ENCODE peak calls at places on chromosomes 2 and 18, in nine cellular contexts. C is right atrium auricular region; F is IMR-90; L is kidney epithelial cell; G is NAMALWA; Q is RPMI8226; A is KBM-7; B is stimulated activated CD8-positive, alpha-beta memory T cell treated with anti-CD3 and anti-CD28 coated beads, Interleukin-15, amount 100 ng/mL, for 24 hours; O is NCI-H1417. J is an unnamed sample.

GRCh38 chr2:172613035-172613434 is 57.1 kb downstream of the PDK1 start:
- DNase-seq in O (no peak), Q (no peak), C (no peak), F (peak; percentile 48), A (no peak), G (peak; percentile 7), B (no peak), L (no peak), J (no peak)

GRCh38 chr2:129318581-129319421 is 660.7 kb upstream of the RAB6C start:
- DNase-seq in C (no peak), B (no peak), L (no peak), A (no peak), G (no peak), F (no peak), O (no peak), Q (no peak), J (no peak)

GRCh38 chr2:150165988-150166965 is 321.2 kb downstream of the RND3 start:
- DNase-seq in Q (no peak), G (no peak), O (no peak), A (no peak), C (no peak), F (no peak), L (no peak), B (no peak), J (no peak)

GRCh38 chr2:123791716-123792115 is 233.4 kb upstream of the CNTNAP5 start:
- DNase-seq in C (no peak), B (no peak), A (no peak), G (no peak), F (no peak), O (no peak), L (no peak), Q (no peak), J (no peak)

GRCh38 chr18:75183973-75184372 is 25.0 kb downstream of the PTGR3 start:
- DNase-seq in O (no peak), C (peak; percentile 46), B (no peak), Q (no peak), L (no peak), A (no peak), G (no peak), F (no peak), J (no peak)

GRCh38 chr2:23698733-23699391 is 228.1 kb downstream of the ATAD2B start:
- DNase-seq in C (no peak), B (no peak), Q (no peak), G (peak; percentile 48), F (peak; percentile 33), L (no peak), A (no peak), O (no peak), J (no peak)

GRCh38 chr2:14601070-14601770 is 31.3 kb upstream of the LRATD1 start:
- DNase-seq in B (no peak), O (no peak), L (no peak), A (no peak), Q (no peak), G (no peak), C (no peak), F (no peak), J (no peak)

GRCh38 chr2:232332940-232333259 is 45.7 kb upstream of the ALPP start:
- DNase-seq in O (no peak), F (no peak), B (no peak), L (no peak), C (no peak), A (no peak), G (no peak), Q (no peak), J (no peak)

GRCh38 chr18:29711931-29712330 is 1330.6 kb downstream of the DSC3 start:
- DNase-seq in F (no peak), L (no peak), G (no peak), A (no peak), B (no peak), O (no peak), Q (peak; percentile 51), C (no peak), J (no peak)

GRCh38 chr18:70082430-70082829 is 123.1 kb downstream of the RTTN start:
- DNase-seq in L (no peak), A (no peak), G (no peak), F (no peak), B (no peak), O (no peak), Q (no peak), C (no peak), J (no peak)

GRCh38 chr2:109516445-109517117 is 97.2 kb downstream of the SEPTIN10 start:
- DNase-seq in L (no peak), C (no peak), G (peak; percentile 46), O (peak; percentile 15), F (peak; percentile 23), B (no peak), Q (peak; percentile 75), A (peak; percentile 59), J (no peak)

GRCh38 chr2:236010920-236011685 is 157.1 kb downstream of the GBX2 start:
- DNase-seq in O (no peak), G (no peak), B (no peak), L (no peak), Q (no peak), A (no peak), C (no peak), F (no peak), J (no peak)